ENCODE peak calls at places on chromosomes 16 and 17, in eight cellular contexts. C is HCT116, W is H1, A is WTC11, Z is heart right ventricle, G is neural crest cell, N is psoas muscle, P is transverse colon. I is an unnamed sample.

GRCh38 chr17:37239690-37240344 is 136.0 kb upstream of the C17orf78 start:
- DNase-seq in C (peak; percentile 3), W (no peak), A (no peak), Z (no peak), G (no peak), N (no peak), P (no peak), I (no peak)

GRCh38 chr16:71383054-71383773 is 24.7 kb downstream of the CALB2 start:
- DNase-seq in C (no peak), W (no peak), A (no peak), Z (no peak), G (no peak), N (no peak), P (no peak), I (no peak)

GRCh38 chr17:29585080-29585751 is 4.2 kb downstream of the GIT1 start:
- DNase-seq in C (no peak), W (no peak), A (no peak), Z (peak; percentile 50), G (no peak), N (peak; percentile 53), P (no peak), I (no peak)

GRCh38 chr16:16015849-16016248 is 66.4 kb downstream of the ABCC1 start:
- DNase-seq in C (no peak), W (no peak), A (no peak), Z (no peak), G (no peak), N (no peak), P (no peak), I (no peak)

GRCh38 chr16:2520784-2521577 is 810 bp downstream of the AMDHD2 start:
- DNase-seq in C (no peak), W (no peak), A (no peak), Z (peak; percentile 30), G (no peak), N (peak; percentile 67), P (peak; percentile 59), I (peak; percentile 60)

GRCh38 chr17:8122391-8122922 is 1.4 kb downstream of the HES7 start:
- DNase-seq in C (no peak), W (peak; percentile 79), A (peak; percentile 77), Z (no peak), G (peak; percentile 11), N (no peak), P (no peak), I (no peak)

GRCh38 chr16:23110257-23110899 is 38.9 kb downstream of the USP31 start:
- DNase-seq in C (no peak), W (no peak), A (no peak), Z (no peak), G (no peak), N (no peak), P (no peak), I (no peak)

GRCh38 chr17:29722411-29723198 is 99.9 kb upstream of the CORO6 start:
- DNase-seq in C (no peak), W (no peak), A (no peak), Z (no peak), G (no peak), N (no peak), P (peak; percentile 46), I (peak; percentile 35)

GRCh38 chr17:46943511-46944393 is 20.8 kb downstream of the GOSR2 start:
- DNase-seq in C (no peak), W (peak; percentile 57), A (peak; percentile 37), Z (no peak), G (no peak), N (no peak), P (no peak), I (no peak)

GRCh38 chr16:58021661-58022551 is 3.6 kb upstream of the MMP15 start:
- DNase-seq in C (no peak), W (no peak), A (no peak), Z (no peak), G (no peak), N (peak; percentile 38), P (no peak), I (no peak)

GRCh38 chr17:61809816-61810392 is 53.4 kb downstream of the BRIP1 start:
- DNase-seq in C (no peak), W (no peak), A (no peak), Z (no peak), G (no peak), N (no peak), P (no peak), I (no peak)

GRCh38 chr16:2700786-2701185 is 18.5 kb downstream of the KCTD5 start:
- DNase-seq in C (no peak), W (no peak), A (no peak), Z (peak; percentile 3), G (no peak), N (peak; percentile 36), P (no peak), I (no peak)

GRCh38 chr17:3659541-3660111 is 8.8 kb downstream of the TAX1BP3 start:
- DNase-seq in C (no peak), W (no peak), A (no peak), Z (peak; percentile 77), G (no peak), N (peak; percentile 91), P (peak; percentile 43), I (no peak)

GRCh38 chr17:4483012-4483840 is 15.5 kb upstream of the SPNS2 start:
- DNase-seq in C (peak; percentile 84), W (no peak), A (no peak), Z (peak; percentile 5), G (no peak), N (no peak), P (peak; percentile 66), I (no peak)

GRCh38 chr17:50272711-50273653 is 1.3 kb upstream of the TMEM92 start:
- DNase-seq in C (no peak), W (peak; percentile 95), A (peak; percentile 84), Z (peak; percentile 66), G (peak; percentile 79), N (peak; percentile 75), P (peak; percentile 62), I (peak; percentile 61)

GRCh38 chr17:57004944-57005579 is 27.1 kb downstream of the SCPEP1 start:
- DNase-seq in C (no peak), W (no peak), A (no peak), Z (no peak), G (no peak), N (no peak), P (peak; percentile 35), I (no peak)

GRCh38 chr16:12095275-12096161 is 119.0 kb downstream of the SNX29 start:
- DNase-seq in C (peak; percentile 22), W (peak; percentile 81), A (peak; percentile 67), Z (peak; percentile 69), G (peak; percentile 70), N (peak; percentile 79), P (peak; percentile 70), I (peak; percentile 61)

GRCh38 chr17:68195667-68196393 is 52.0 kb upstream of the AMZ2 start:
- DNase-seq in C (no peak), W (peak; percentile 77), A (peak; percentile 59), Z (peak; percentile 33), G (no peak), N (no peak), P (no peak), I (no peak)

DNA sequence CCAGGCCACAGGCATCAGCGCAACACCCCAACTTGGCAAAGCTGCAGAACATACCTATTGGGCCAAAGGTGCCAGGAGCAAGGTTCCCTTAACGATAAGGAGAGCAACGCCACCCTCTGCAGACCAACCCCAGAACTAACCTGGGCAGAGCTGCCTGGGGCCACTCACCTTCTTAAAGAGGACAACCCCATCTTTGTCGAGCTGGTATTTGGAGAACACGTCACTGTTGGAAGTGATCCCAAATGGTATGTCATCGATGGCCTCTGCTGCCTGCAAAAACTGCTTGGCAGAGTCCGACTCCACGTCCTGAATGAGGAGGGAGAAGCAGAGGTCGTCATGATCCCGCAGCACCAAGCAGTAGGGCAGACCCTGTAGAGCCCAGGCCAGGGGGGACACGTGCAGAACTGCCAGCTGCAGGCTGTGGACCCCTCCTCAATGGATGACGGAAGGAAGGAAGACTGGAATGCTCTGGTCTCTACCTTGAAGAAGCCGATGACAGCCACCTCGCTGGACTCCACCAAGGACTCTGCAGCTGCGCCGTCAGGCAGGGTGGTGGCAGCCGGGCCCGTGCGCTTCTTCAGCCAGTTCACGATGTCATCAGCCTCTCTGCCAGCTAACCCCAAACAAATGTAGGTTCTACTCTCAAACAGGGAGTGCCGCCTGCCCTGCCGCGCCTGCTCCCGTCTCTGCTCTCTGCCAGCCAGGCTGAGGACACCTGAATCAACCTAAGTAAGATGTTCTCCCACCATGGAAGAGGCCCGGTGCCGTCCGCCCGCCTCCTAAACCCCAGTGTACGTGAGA is 5.2 kb downstream of the P4HB start:
- DNase-seq in C (no peak), W (no peak), A (no peak), Z (no peak), G (no peak), N (no peak), P (no peak), I (no peak)
- TF ChIP-seq CTCF in C (no peak), W (peak; percentile 38), A (no peak), Z (no peak), G (no peak), N (peak; percentile 40), P (no peak), I (no peak)

GRCh38 chr17:73697872-73698271 is 53.6 kb upstream of the SDK2 start:
- DNase-seq in C (no peak), W (peak; percentile 46), A (peak; percentile 43), Z (no peak), G (no peak), N (no peak), P (peak; percentile 60), I (no peak)
- TF ChIP-seq CTCF in C (no peak), W (peak; percentile 62), A (no peak), Z (no peak), G (peak; percentile 36), N (no peak), P (no peak), I (no peak)

DNA sequence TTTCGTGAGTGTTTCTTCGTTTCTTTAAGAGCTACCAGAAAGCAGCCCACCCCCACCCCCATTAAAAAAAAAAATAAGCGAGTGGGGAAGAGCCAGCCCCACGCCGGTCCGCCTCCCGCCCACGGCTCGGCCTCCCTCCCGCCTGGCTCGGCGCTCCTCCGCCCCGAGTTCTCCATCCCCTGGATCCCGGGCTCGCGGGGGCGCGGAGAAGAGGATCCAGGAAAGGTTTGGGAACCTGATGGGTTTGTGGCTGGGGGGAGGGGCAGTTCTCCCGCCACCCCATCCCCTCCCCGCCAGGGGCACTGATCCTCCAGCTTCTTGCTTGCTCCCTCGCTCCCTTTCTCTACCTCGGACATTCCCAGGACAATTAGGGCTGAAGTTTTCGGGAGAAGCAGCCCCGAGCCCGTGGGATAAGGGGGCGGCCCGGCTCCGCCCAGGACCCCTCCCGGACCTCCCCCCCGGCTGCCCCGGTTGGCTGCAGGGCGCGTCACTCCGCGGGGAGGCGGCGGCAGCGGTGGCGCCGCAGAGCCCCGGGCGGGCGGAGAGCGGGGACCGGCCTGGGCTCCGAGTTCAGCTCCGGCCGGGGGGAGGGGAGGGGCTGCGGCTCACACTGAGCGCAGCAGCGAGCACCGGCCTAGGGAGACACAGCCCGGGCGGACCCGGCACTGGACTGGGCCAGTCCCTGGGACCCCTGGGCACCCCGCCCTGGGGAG is 1.0 kb upstream of the SALL1 start:
- DNase-seq in C (no peak), W (peak; percentile 91), A (peak; percentile 88), Z (peak; percentile 74), G (peak; percentile 82), N (no peak), P (peak; percentile 33), I (no peak)
- TF ChIP-seq CTCF in C (no peak), W (no peak), A (no peak), Z (no peak), G (no peak), N (no peak), P (no peak), I (no peak)

GRCh38 chr16:49889725-49890397 is 33.9 kb upstream of the ZNF423 start:
- DNase-seq in C (peak; percentile 38), W (no peak), A (no peak), Z (no peak), G (no peak), N (no peak), P (no peak), I (no peak)

GRCh38 chr16:49886554-49887121 is 30.7 kb upstream of the ZNF423 start:
- DNase-seq in C (no peak), W (no peak), A (no peak), Z (no peak), G (no peak), N (no peak), P (no peak), I (no peak)

GRCh38 chr16:49890876-49891275 is 35.0 kb upstream of the ZNF423 start:
- DNase-seq in C (no peak), W (peak; percentile 84), A (peak; percentile 77), Z (no peak), G (no peak), N (no peak), P (peak; percentile 72), I (no peak)
- TF ChIP-seq CTCF in C (no peak), W (peak; percentile 92), A (peak; percentile 44), Z (no peak), G (peak; percentile 40), N (peak; percentile 8), P (peak; percentile 30), I (peak; percentile 10)